ENCODE peak calls at places on chromosomes 1 and 21, in nine cellular contexts. H is NCI-H748 treated with DMSO at 0.1 percent for 48 hours; O is osteocyte; U is stimulated activated CD4-positive, alpha-beta T cell treated with anti-CD3 and anti-CD28 coated beads, Interleukin-15, amount 100 ng/mL, for 1 hour; N is fibroblast of the conjunctiva; G is NCI-H187; V is left colon; M is posterior vena cava; C is mucosa of gallbladder. S is an unnamed sample.

GRCh38 chr1:169368406-169368769 is 393 bp downstream of the BLZF1 start:
- DNase-seq in C (no peak), V (peak), U (no peak), O (no peak), G (no peak), H (no peak), N (no peak), M (no peak), S (no peak)

GRCh38 chr21:15775981-15776380 is 46.2 kb downstream of the USP25 start:
- DNase-seq in H (no peak), M (no peak), O (no peak), C (no peak), U (no peak), V (no peak), N (peak), G (no peak), S (no peak)

GRCh38 chr1:101314244-101314643 is 77.4 kb downstream of the S1PR1 start:
- DNase-seq in H (no peak), N (no peak), U (no peak), V (no peak), O (no peak), G (no peak), C (no peak), M (no peak), S (no peak)

GRCh38 chr1:8879348-8880067 is 1.0 kb upstream of the ENO1 start:
- DNase-seq in H (peak), N (no peak), V (no peak), C (no peak), G (no peak), O (no peak), U (no peak), M (no peak), S (no peak)

GRCh38 chr1:29433830-29434229 is 197.5 kb downstream of the PTPRU start:
- DNase-seq in C (no peak), O (no peak), G (no peak), M (no peak), H (no peak), V (no peak), N (no peak), U (no peak), S (no peak)

GRCh38 chr1:41615316-41615715 is 130.8 kb upstream of the EDN2 start:
- DNase-seq in N (no peak), H (no peak), U (no peak), M (no peak), C (no peak), V (no peak), O (peak), G (no peak), S (no peak)

GRCh38 chr1:110770832-110771231 is 96.1 kb upstream of the KCNA3 start:
- DNase-seq in G (no peak), M (no peak), C (no peak), N (no peak), V (no peak), U (no peak), H (no peak), O (no peak), S (no peak)

GRCh38 chr1:212774584-212774983 is 17.0 kb downstream of the NSL1 start:
- DNase-seq in U (no peak), O (no peak), N (no peak), M (no peak), H (no peak), V (no peak), G (no peak), C (no peak), S (no peak)

GRCh38 chr1:154190550-154190949 is 1.4 kb downstream of the TPM3 start:
- DNase-seq in M (no peak), V (no peak), C (no peak), H (no peak), U (no peak), G (no peak), O (no peak), N (no peak), S (no peak)

GRCh38 chr1:1340185-1340584 is 9.0 kb downstream of the DVL1 start:
- DNase-seq in M (no peak), C (no peak), N (no peak), H (no peak), G (no peak), V (no peak), O (no peak), U (no peak), S (no peak)

GRCh38 chr1:6600410-6601048 is 2.1 kb downstream of the KLHL21 start:
- DNase-seq in U (no peak), C (no peak), V (no peak), G (no peak), H (no peak), O (no peak), M (peak), N (no peak), S (no peak)

GRCh38 chr21:39662411-39662953 is 49.7 kb downstream of the B3GALT5 start:
- DNase-seq in H (no peak), O (peak), G (no peak), C (no peak), V (no peak), M (no peak), U (no peak), N (no peak), S (no peak)

GRCh38 chr1:67137307-67137753 is 2.6 kb upstream of the C1orf141 start:
- DNase-seq in O (no peak), C (no peak), M (no peak), H (no peak), N (no peak), G (no peak), U (no peak), V (peak), S (no peak)

GRCh38 chr1:205535866-205536758 is 31.6 kb downstream of the CDK18 start:
- DNase-seq in G (no peak), H (no peak), M (peak), N (no peak), V (no peak), U (no peak), C (no peak), O (no peak), S (no peak)

S was measured in breast epithelium.